ENCODE peak calls at places on chromosomes 5 and 9, in ten cellular contexts. L, H, Q, F, O, A, Y, I, U and B are unnamed samples.

GRCh38 chr9:109001275-109001676 is 12.0 kb downstream of the CTNNAL1 start:
- DNase-seq in L (peak; percentile 94), H (no peak), Q (no peak), F (no peak), O (peak; percentile 87), A (peak; percentile 79), Y (peak; percentile 83), I (no peak), U (no peak), B (no peak)

GRCh38 chr5:35803221-35803651 is 53.5 kb upstream of the IL7R start:
- DNase-seq in L (peak; percentile 49), H (peak; percentile 66), Q (no peak), F (no peak), O (peak; percentile 49), A (peak; percentile 51), Y (no peak), I (peak; percentile 34), U (no peak), B (peak; percentile 79)

GRCh38 chr5:53482717-53483638 is 2.5 kb downstream of the FST start:
- DNase-seq in L (no peak), H (peak; percentile 75), Q (no peak), F (peak; percentile 51), O (peak; percentile 86), A (no peak), Y (no peak), I (no peak), U (no peak), B (peak; percentile 40)

GRCh38 chr5:109558952-109559351 is 130.8 kb upstream of the MAN2A1 start:
- DNase-seq in L (no peak), H (no peak), Q (no peak), F (no peak), O (no peak), A (peak; percentile 17), Y (no peak), I (no peak), U (no peak), B (no peak)

GRCh38 chr5:91403404-91403803 is 20.3 kb upstream of the ARRDC3 start:
- DNase-seq in L (peak; percentile 45), H (no peak), Q (no peak), F (no peak), O (no peak), A (no peak), Y (no peak), I (peak; percentile 36), U (no peak), B (no peak)

GRCh38 chr5:132310141-132310834 is 16.1 kb downstream of the SLC22A4 start:
- DNase-seq in L (no peak), H (no peak), Q (no peak), F (no peak), O (no peak), A (no peak), Y (no peak), I (no peak), U (no peak), B (no peak)

GRCh38 chr9:14092344-14092743 is 221.6 kb downstream of the NFIB start:
- DNase-seq in L (peak; percentile 32), H (no peak), Q (no peak), F (no peak), O (no peak), A (no peak), Y (no peak), I (no peak), U (no peak), B (no peak)

GRCh38 chr9:35162605-35163315 is 951 bp downstream of the UNC13B start:
- DNase-seq in L (peak; percentile 5), H (no peak), Q (no peak), F (no peak), O (no peak), A (no peak), Y (no peak), I (no peak), U (no peak), B (no peak)

GRCh38 chr5:99441235-99441634 is 512.4 kb upstream of the CHD1 start:
- DNase-seq in L (no peak), H (no peak), Q (no peak), F (no peak), O (no peak), A (no peak), Y (no peak), I (no peak), U (no peak), B (no peak)
- H3K27ac ChIP-seq in L (no peak overlapping the region), H (no peak overlapping the region), Q (no peak overlapping the region), F (no peak overlapping the region), O (no peak overlapping the region), A (no peak overlapping the region), Y (no peak overlapping the region), I (no peak overlapping the region), U (no peak overlapping the region), B (no peak overlapping the region)

GRCh38 chr9:136108648-136109266 is 9.9 kb downstream of the TMEM250 start:
- DNase-seq in L (no peak), H (no peak), Q (no peak), F (no peak), O (no peak), A (no peak), Y (no peak), I (no peak), U (no peak), B (no peak)

GRCh38 chr9:136111910-136112309 is 6.8 kb downstream of the TMEM250 start:
- DNase-seq in L (no peak), H (no peak), Q (no peak), F (no peak), O (no peak), A (no peak), Y (no peak), I (no peak), U (no peak), B (no peak)

GRCh38 chr9:136111190-136111589 is 7.5 kb downstream of the TMEM250 start:
- DNase-seq in L (no peak), H (no peak), Q (no peak), F (no peak), O (no peak), A (no peak), Y (no peak), I (no peak), U (no peak), B (no peak)

GRCh38 chr9:136109351-136110081 is 9.2 kb downstream of the TMEM250 start:
- DNase-seq in L (peak; percentile 74), H (peak; percentile 97), Q (peak; percentile 92), F (peak; percentile 95), O (peak; percentile 100), A (peak; percentile 71), Y (peak; percentile 71), I (peak; percentile 67), U (peak; percentile 69), B (peak; percentile 93)

GRCh38 chr9:136110082-136111061 is 8.3 kb downstream of the TMEM250 start:
- DNase-seq in L (no peak), H (no peak), Q (peak; percentile 49), F (no peak), O (peak; percentile 93), A (no peak), Y (no peak), I (no peak), U (no peak), B (no peak)
- TF ChIP-seq CTCF in L (no peak), H (no peak), Q (no peak), F (no peak), O (no peak), A (peak; percentile 60), Y (peak; percentile 11), I (peak; percentile 32), U (no peak), B (no peak)

DNA sequence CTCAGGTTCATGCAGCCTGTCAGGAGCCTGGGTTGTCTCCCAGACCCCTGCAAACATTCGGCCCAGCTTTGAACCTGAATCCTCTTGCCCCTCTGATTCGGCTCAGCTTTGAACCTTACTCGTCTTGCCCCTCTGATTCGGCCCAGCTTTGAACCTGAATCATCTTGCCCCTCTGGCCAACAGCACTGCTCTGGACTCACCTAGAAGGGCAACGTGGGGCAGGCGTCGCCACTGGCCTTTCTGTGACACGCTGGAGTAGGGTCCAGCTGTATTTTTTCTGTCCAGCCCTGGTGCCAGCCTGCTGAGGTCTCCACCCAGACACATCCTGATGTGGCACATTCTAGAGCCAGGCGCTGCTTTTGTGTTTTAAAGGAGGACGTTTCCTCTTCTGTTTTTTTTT is 15.3 kb upstream of the CPEB4 start:
- DNase-seq in L (no peak), H (no peak), Q (no peak), F (no peak), O (no peak), A (no peak), Y (no peak), I (no peak), U (no peak), B (no peak)
- H3K27me3 ChIP-seq in L (no peaks in the 10 kb centered on the region), H (no peaks in the 10 kb centered on the region), Q (no peaks in the 10 kb centered on the region), F (no peaks in the 10 kb centered on the region), O (no peaks in the 10 kb centered on the region), A (no peaks in the 10 kb centered on the region), Y (no peaks in the 10 kb centered on the region), I (no peaks in the 10 kb centered on the region), U (no peaks in the 10 kb centered on the region), B (no peaks in the 10 kb centered on the region)

GRCh38 chr9:87657190-87657589 is 68.7 kb upstream of the CTSL start:
- DNase-seq in L (no peak), H (no peak), Q (no peak), F (no peak), O (peak; percentile 68), A (peak; percentile 63), Y (no peak), I (no peak), U (no peak), B (no peak)

GRCh38 chr9:87661241-87661640 is 64.7 kb upstream of the CTSL start:
- DNase-seq in L (peak; percentile 20), H (no peak), Q (no peak), F (no peak), O (no peak), A (no peak), Y (no peak), I (no peak), U (no peak), B (no peak)

GRCh38 chr9:87657893-87658292 is 68.0 kb upstream of the CTSL start:
- DNase-seq in L (no peak), H (no peak), Q (no peak), F (no peak), O (no peak), A (no peak), Y (no peak), I (no peak), U (no peak), B (no peak)

GRCh38 chr9:87662808-87663528 is 63.0 kb upstream of the CTSL start:
- DNase-seq in L (peak; percentile 78), H (peak; percentile 86), Q (no peak), F (peak; percentile 87), O (peak; percentile 95), A (peak; percentile 67), Y (peak; percentile 51), I (no peak), U (peak; percentile 55), B (peak; percentile 84)

DNA sequence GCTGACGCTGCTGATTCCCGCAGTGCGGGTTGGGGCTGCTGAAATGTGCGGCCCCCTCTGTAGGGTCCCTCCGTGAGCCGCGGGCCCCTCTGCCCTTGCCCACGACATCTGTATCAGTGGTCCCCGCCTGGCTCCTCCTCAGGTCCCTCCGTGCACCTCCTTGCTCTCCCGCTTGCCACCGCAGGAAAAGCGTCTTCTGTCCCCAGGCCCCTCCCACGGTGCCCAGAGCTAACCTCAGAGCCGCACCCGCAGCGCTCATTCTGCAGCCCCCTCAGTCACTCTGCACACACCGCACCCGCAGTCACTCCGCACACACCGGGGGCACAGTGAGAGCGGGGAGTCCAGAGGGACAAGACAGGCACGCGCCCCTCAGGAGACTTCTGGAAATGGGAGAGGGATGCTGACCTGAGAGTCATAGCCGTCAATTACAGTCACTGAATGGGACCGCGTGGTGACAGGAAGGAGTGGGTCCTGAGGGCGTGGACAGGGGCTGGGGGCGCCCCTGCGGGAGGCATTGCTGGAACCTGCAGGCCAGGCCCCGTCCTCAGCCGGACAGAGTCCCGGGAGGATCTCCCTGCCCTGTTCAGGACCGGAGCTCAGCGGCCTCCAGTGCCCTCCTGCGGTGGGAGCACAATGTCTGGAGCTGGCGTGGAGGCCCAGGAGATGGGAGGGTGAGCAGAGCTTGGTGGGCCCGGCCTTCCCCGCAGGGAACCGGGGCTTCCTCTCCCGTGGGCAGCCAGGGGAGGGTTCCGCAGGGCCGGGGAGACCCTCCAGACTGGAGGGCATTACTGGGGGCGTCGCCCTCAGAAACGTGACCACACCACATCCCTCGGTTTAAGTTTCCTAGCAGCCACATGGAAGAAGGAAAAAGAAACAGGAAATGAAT is 66.1 kb upstream of the CTSL start:
- DNase-seq in L (no peak), H (no peak), Q (no peak), F (no peak), O (no peak), A (no peak), Y (no peak), I (no peak), U (no peak), B (no peak)
- H3K27ac ChIP-seq in L (no peak overlapping the region), H (no peak overlapping the region), Q (no peak overlapping the region), F (no peak overlapping the region), O (no peak overlapping the region), A (no peak overlapping the region), Y (no peak overlapping the region), I (no peak overlapping the region), U (no peak overlapping the region), B (no peak overlapping the region)